ENCODE peak calls at places on chromosomes 7 and 10, in seven cellular contexts. One of them, this sample, is unnamed.

GRCh38 chr10:133022784-133023115 is 65.0 kb upstream of the ADGRA1 start:
- DNase-seq in thoracic aorta: no peak
- DNase-seq in A172: no peak
- DNase-seq in BE2C: no peak
- DNase-seq in activated T-cell treated with anti-CD3 and anti-CD28 coated beads for 1 hour: no peak
- DNase-seq in left colon: no peak
- DNase-seq in renal cortical epithelial cell: no peak
- DNase-seq in this sample: no peak

GRCh38 chr10:101011517-101012423 is 12.2 kb downstream of the LZTS2 start:
- DNase-seq in thoracic aorta: no peak
- DNase-seq in A172: no peak
- DNase-seq in BE2C: no peak
- DNase-seq in activated T-cell treated with anti-CD3 and anti-CD28 coated beads for 1 hour: no peak
- DNase-seq in left colon: no peak
- DNase-seq in renal cortical epithelial cell: no peak
- DNase-seq in this sample: no peak

GRCh38 chr7:119783799-119784198 is 489.2 kb upstream of the KCND2 start:
- DNase-seq in activated T-cell treated with anti-CD3 and anti-CD28 coated beads for 1 hour: no peak
- DNase-seq in A172: no peak
- DNase-seq in renal cortical epithelial cell: peak
- DNase-seq in thoracic aorta: no peak
- DNase-seq in BE2C: peak
- DNase-seq in left colon: no peak
- DNase-seq in this sample: no peak

GRCh38 chr10:116524736-116525135 is 21.0 kb upstream of the PNLIP start:
- DNase-seq in left colon: no peak
- DNase-seq in activated T-cell treated with anti-CD3 and anti-CD28 coated beads for 1 hour: no peak
- DNase-seq in BE2C: no peak
- DNase-seq in thoracic aorta: no peak
- DNase-seq in renal cortical epithelial cell: no peak
- DNase-seq in A172: no peak
- DNase-seq in this sample: no peak

GRCh38 chr7:63233881-63234280 is 764.8 kb upstream of the ZNF722 start:
- DNase-seq in thoracic aorta: no peak
- DNase-seq in BE2C: no peak
- DNase-seq in A172: no peak
- DNase-seq in renal cortical epithelial cell: no peak
- DNase-seq in left colon: no peak
- DNase-seq in activated T-cell treated with anti-CD3 and anti-CD28 coated beads for 1 hour: no peak
- DNase-seq in this sample: no peak

GRCh38 chr7:4739528-4739992 is 35.9 kb upstream of the AP5Z1 start:
- DNase-seq in activated T-cell treated with anti-CD3 and anti-CD28 coated beads for 1 hour: no peak
- DNase-seq in thoracic aorta: no peak
- DNase-seq in A172: peak
- DNase-seq in BE2C: peak
- DNase-seq in renal cortical epithelial cell: peak
- DNase-seq in left colon: no peak
- DNase-seq in this sample: peak

GRCh38 chr7:102021841-102022618 is 204.6 kb downstream of the CUX1 start:
- DNase-seq in thoracic aorta: no peak
- DNase-seq in renal cortical epithelial cell: no peak
- DNase-seq in left colon: no peak
- DNase-seq in activated T-cell treated with anti-CD3 and anti-CD28 coated beads for 1 hour: no peak
- DNase-seq in BE2C: no peak
- DNase-seq in A172: no peak
- DNase-seq in this sample: no peak

GRCh38 chr7:87702326-87702725 is 74.1 kb downstream of the RUNDC3B start:
- DNase-seq in thoracic aorta: no peak
- DNase-seq in left colon: no peak
- DNase-seq in renal cortical epithelial cell: no peak
- DNase-seq in activated T-cell treated with anti-CD3 and anti-CD28 coated beads for 1 hour: no peak
- DNase-seq in BE2C: no peak
- DNase-seq in A172: peak
- DNase-seq in this sample: no peak

GRCh38 chr7:24971333-24972165 is 8.4 kb downstream of the OSBPL3 start:
- DNase-seq in thoracic aorta: no peak
- DNase-seq in left colon: no peak
- DNase-seq in A172: peak
- DNase-seq in renal cortical epithelial cell: peak
- DNase-seq in BE2C: peak
- DNase-seq in activated T-cell treated with anti-CD3 and anti-CD28 coated beads for 1 hour: no peak
- DNase-seq in this sample: no peak

GRCh38 chr7:32103361-32103760 is 33.2 kb upstream of the PDE1C start:
- DNase-seq in thoracic aorta: no peak
- DNase-seq in left colon: no peak
- DNase-seq in activated T-cell treated with anti-CD3 and anti-CD28 coated beads for 1 hour: no peak
- DNase-seq in A172: no peak
- DNase-seq in renal cortical epithelial cell: no peak
- DNase-seq in BE2C: no peak
- DNase-seq in this sample: no peak

GRCh38 chr10:33160151-33160550 is 174.3 kb downstream of the NRP1 start:
- DNase-seq in thoracic aorta: no peak
- DNase-seq in A172: no peak
- DNase-seq in BE2C: no peak
- DNase-seq in left colon: no peak
- DNase-seq in renal cortical epithelial cell: peak
- DNase-seq in activated T-cell treated with anti-CD3 and anti-CD28 coated beads for 1 hour: no peak
- DNase-seq in this sample: no peak

GRCh38 chr10:47230482-47230881 is 69.5 kb upstream of the GDF10 start:
- DNase-seq in BE2C: peak
- DNase-seq in A172: no peak
- DNase-seq in renal cortical epithelial cell: no peak
- DNase-seq in thoracic aorta: no peak
- DNase-seq in left colon: no peak
- DNase-seq in activated T-cell treated with anti-CD3 and anti-CD28 coated beads for 1 hour: no peak
- DNase-seq in this sample: no peak

GRCh38 chr7:146565872-146566271 is 449.3 kb downstream of the CNTNAP2 start:
- DNase-seq in left colon: no peak
- DNase-seq in A172: no peak
- DNase-seq in BE2C: no peak
- DNase-seq in thoracic aorta: no peak
- DNase-seq in activated T-cell treated with anti-CD3 and anti-CD28 coated beads for 1 hour: no peak
- DNase-seq in renal cortical epithelial cell: no peak
- DNase-seq in this sample: no peak

GRCh38 chr10:86693721-86694369 is 25.5 kb downstream of the LDB3 start:
- DNase-seq in thoracic aorta: no peak
- DNase-seq in BE2C: peak
- DNase-seq in activated T-cell treated with anti-CD3 and anti-CD28 coated beads for 1 hour: peak
- DNase-seq in left colon: peak
- DNase-seq in renal cortical epithelial cell: peak
- DNase-seq in A172: peak
- DNase-seq in this sample: peak

GRCh38 chr7:101690061-101690460 is 61.0 kb upstream of the MYL10 start:
- DNase-seq in BE2C: no peak
- DNase-seq in left colon: peak
- DNase-seq in renal cortical epithelial cell: peak
- DNase-seq in thoracic aorta: no peak
- DNase-seq in activated T-cell treated with anti-CD3 and anti-CD28 coated beads for 1 hour: no peak
- DNase-seq in A172: no peak
- DNase-seq in this sample: no peak

GRCh38 chr10:12832096-12832495 is 169.4 kb downstream of the CCDC3 start:
- DNase-seq in left colon: no peak
- DNase-seq in renal cortical epithelial cell: no peak
- DNase-seq in thoracic aorta: no peak
- DNase-seq in activated T-cell treated with anti-CD3 and anti-CD28 coated beads for 1 hour: no peak
- DNase-seq in A172: no peak
- DNase-seq in BE2C: no peak
- DNase-seq in this sample: no peak

GRCh38 chr10:71737356-71738172 is 18.0 kb upstream of the C10orf105 start:
- DNase-seq in activated T-cell treated with anti-CD3 and anti-CD28 coated beads for 1 hour: no peak
- DNase-seq in A172: no peak
- DNase-seq in left colon: no peak
- DNase-seq in thoracic aorta: no peak
- DNase-seq in BE2C: no peak
- DNase-seq in renal cortical epithelial cell: no peak
- DNase-seq in this sample: no peak

GRCh38 chr10:103693812-103694205 is 161.6 kb downstream of the SH3PXD2A start:
- DNase-seq in BE2C: no peak
- DNase-seq in thoracic aorta: no peak
- DNase-seq in left colon: no peak
- DNase-seq in activated T-cell treated with anti-CD3 and anti-CD28 coated beads for 1 hour: no peak
- DNase-seq in A172: no peak
- DNase-seq in renal cortical epithelial cell: no peak
- DNase-seq in this sample: no peak

GRCh38 chr7:158973440-158973839 is 117.1 kb downstream of the DYNC2I1 start:
- DNase-seq in BE2C: peak
- DNase-seq in thoracic aorta: no peak
- DNase-seq in left colon: peak
- DNase-seq in renal cortical epithelial cell: peak
- DNase-seq in activated T-cell treated with anti-CD3 and anti-CD28 coated beads for 1 hour: peak
- DNase-seq in A172: no peak
- DNase-seq in this sample: peak

GRCh38 chr10:86046845-86047460 is 319.6 kb downstream of the GRID1 start:
- DNase-seq in A172: no peak
- DNase-seq in BE2C: no peak
- DNase-seq in renal cortical epithelial cell: no peak
- DNase-seq in left colon: no peak
- DNase-seq in activated T-cell treated with anti-CD3 and anti-CD28 coated beads for 1 hour: no peak
- DNase-seq in thoracic aorta: no peak
- DNase-seq in this sample: no peak